ENCODE peak calls at places on chromosomes 5 and 9, in six cellular contexts. H is ovary, U is body of pancreas, D is suprapubic skin, G is spleen, I is prostate gland. S is an unnamed sample.

GRCh38 chr9:77865385-77865784 is 166.2 kb downstream of the GNAQ start:
- DNase-seq in U (no peak), D (no peak), I (no peak), G (no peak), H (no peak), S (no peak)

GRCh38 chr5:96968614-96969013 is 32.7 kb downstream of the LNPEP start:
- DNase-seq in H (no peak), I (no peak), U (no peak), D (no peak), G (no peak), S (no peak)

GRCh38 chr9:87266697-87267096 is 231.0 kb upstream of the DAPK1 start:
- DNase-seq in D (no peak), H (no peak), U (no peak), G (no peak), I (no peak), S (no peak)

GRCh38 chr5:155733935-155734334 is 593.0 kb upstream of the SGCD start:
- DNase-seq in H (no peak), D (no peak), U (no peak), I (no peak), G (no peak), S (no peak)

GRCh38 chr9:110579763-110580255 is 268 bp upstream of the SVEP1 start:
- DNase-seq in H (no peak), U (no peak), I (no peak), G (no peak), D (peak; percentile 87), S (peak; percentile 52)

GRCh38 chr5:81759632-81760005 is 8.7 kb upstream of the SSBP2 start:
- DNase-seq in D (no peak), I (no peak), U (no peak), G (no peak), H (no peak), S (no peak)

GRCh38 chr5:90558344-90559192 is at the start of gene ADGRV1:
- DNase-seq in U (peak; percentile 93), G (peak; percentile 65), H (peak; percentile 23), D (no peak), I (peak; percentile 73), S (peak; percentile 8)

GRCh38 chr9:97958812-97959511 is 21.0 kb upstream of the HEMGN start:
- DNase-seq in D (no peak), G (no peak), U (no peak), I (no peak), H (no peak), S (no peak)

GRCh38 chr9:115225459-115226116 is 107.6 kb upstream of the TNC start:
- DNase-seq in I (no peak), U (no peak), G (no peak), H (no peak), D (no peak), S (no peak)

GRCh38 chr5:14850419-14851066 is 21.0 kb downstream of the ANKH start:
- DNase-seq in H (no peak), D (no peak), U (no peak), I (no peak), G (no peak), S (no peak)

GRCh38 chr5:138967806-138968448 is 92.8 kb upstream of the LRRTM2 start:
- DNase-seq in G (peak; percentile 47), I (peak; percentile 47), U (peak; percentile 79), D (no peak), H (no peak), S (no peak)

GRCh38 chr9:5480919-5481743 is 29.2 kb upstream of the PDCD1LG2 start:
- DNase-seq in D (no peak), U (no peak), I (no peak), G (no peak), H (no peak), S (no peak)

GRCh38 chr9:128886211-128886826 is 4.4 kb downstream of the LRRC8A start:
- DNase-seq in U (no peak), I (no peak), H (no peak), D (no peak), G (no peak), S (no peak)

GRCh38 chr9:2677927-2678889 is 39.1 kb upstream of the KCNV2 start:
- DNase-seq in I (peak; percentile 67), G (no peak), U (no peak), D (no peak), H (no peak), S (no peak)

GRCh38 chr9:79611091-79611614 is 39.4 kb downstream of the TLE4 start:
- DNase-seq in D (no peak), G (no peak), U (no peak), I (no peak), H (no peak), S (no peak)

GRCh38 chr9:131610231-131610761 is 65.0 kb downstream of the PRRT1B start:
- DNase-seq in H (peak; percentile 27), D (no peak), G (no peak), U (no peak), I (no peak), S (no peak)

GRCh38 chr9:112112519-112112918 is 62.6 kb downstream of the SUSD1 start:
- DNase-seq in H (no peak), I (no peak), U (no peak), D (no peak), G (no peak), S (no peak)

GRCh38 chr9:112241491-112241890 is 66.4 kb upstream of the SUSD1 start:
- DNase-seq in U (no peak), G (no peak), H (no peak), I (no peak), D (no peak), S (no peak)

GRCh38 chr5:141681695-141682641 is at the start of gene ARAP3:
- DNase-seq in H (peak; percentile 81), U (peak; percentile 62), I (peak; percentile 63), D (peak; percentile 85), G (peak; percentile 96), S (peak; percentile 56)

GRCh38 chr9:93098236-93098946 is 2.4 kb downstream of the CARD19 start:
- DNase-seq in H (peak; percentile 91), G (peak; percentile 96), I (peak; percentile 82), D (peak; percentile 95), U (peak; percentile 76), S (peak; percentile 72)

GRCh38 chr9:1804128-1804865 is 210.8 kb upstream of the SMARCA2 start:
- DNase-seq in G (no peak), U (no peak), H (no peak), I (no peak), D (no peak), S (no peak)

GRCh38 chr5:59763545-59763944 is 130.0 kb downstream of the PDE4D start:
- DNase-seq in I (no peak), H (no peak), D (no peak), U (no peak), G (no peak), S (no peak)

GRCh38 chr9:120868339-120868675 is 8.7 kb downstream of the PHF19 start:
- DNase-seq in G (no peak), H (no peak), I (no peak), D (no peak), U (no peak), S (no peak)

GRCh38 chr9:132241840-132242620 is 80.2 kb downstream of the NTNG2 start:
- DNase-seq in G (peak; percentile 92), H (peak; percentile 39), D (no peak), U (no peak), I (no peak), S (no peak)

GRCh38 chr5:32810812-32811211 is 99.7 kb downstream of the NPR3 start:
- DNase-seq in I (peak; percentile 8), D (no peak), G (no peak), H (no peak), U (peak; percentile 29), S (peak; percentile 27)

GRCh38 chr9:20558609-20559016 is 63.7 kb downstream of the MLLT3 start:
- DNase-seq in D (no peak), U (no peak), I (no peak), G (no peak), H (no peak), S (no peak)

GRCh38 chr5:57382665-57383064 is 99.9 kb downstream of the ACTBL2 start:
- DNase-seq in H (no peak), I (no peak), G (no peak), U (no peak), D (no peak), S (no peak)

GRCh38 chr9:92641092-92641809 is 28.7 kb downstream of the IPPK start:
- DNase-seq in D (peak; percentile 42), G (peak; percentile 45), U (no peak), I (no peak), H (no peak), S (no peak)

GRCh38 chr5:59042683-59043082 is 459.8 kb downstream of the RAB3C start:
- DNase-seq in U (peak; percentile 21), G (no peak), H (no peak), I (no peak), D (no peak), S (peak; percentile 28)

GRCh38 chr5:134465856-134466240 is 54.2 kb upstream of the CDKN2AIPNL start:
- DNase-seq in I (peak; percentile 87), H (peak; percentile 88), D (peak; percentile 94), G (peak; percentile 94), U (peak; percentile 91), S (peak; percentile 83)
- TF ChIP-seq POLR2A in I (peak; percentile 68), H (peak; percentile 67), D (peak; percentile 75), G (peak; percentile 77), U (peak; percentile 80), S (no peak)

DNA sequence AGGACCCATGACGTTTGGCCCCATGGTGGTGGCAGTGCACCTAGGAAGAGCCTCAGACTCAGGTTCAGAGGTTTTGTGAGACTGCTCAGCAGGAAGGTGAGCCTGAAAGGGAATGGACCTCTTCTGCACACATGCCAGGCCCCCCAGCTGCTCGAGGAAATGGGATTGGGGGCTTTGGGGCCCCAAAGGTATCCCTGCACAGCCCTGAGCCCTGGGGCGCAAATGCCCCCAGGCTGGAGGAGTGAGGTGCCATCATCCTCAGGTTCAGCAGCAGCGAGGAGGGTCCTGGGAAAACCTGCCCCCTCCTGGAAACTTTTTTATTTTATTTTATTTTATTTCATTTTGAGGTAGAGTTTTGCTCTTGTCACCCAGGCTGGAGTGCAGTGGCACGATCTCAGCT is 171.8 kb upstream of the MVB12B start:
- DNase-seq in H (no peak), U (no peak), I (no peak), G (peak; percentile 32), D (no peak), S (no peak)
- H3K27me3 ChIP-seq in H (no peaks in the 10 kb centered on the region), U (no peaks in the 10 kb centered on the region), I (peaks cover 5% of the 10 kb centered on the region), G (peaks cover 5% of the 10 kb centered on the region), D (peaks cover 30% of the 10 kb centered on the region), S (peaks cover 12% of the 10 kb centered on the region)

GRCh38 chr5:75414241-75414640 is 77.2 kb downstream of the HMGCR start:
- DNase-seq in G (no peak), I (no peak), H (no peak), U (no peak), D (no peak), S (no peak)

GRCh38 chr5:75412111-75412990 is 75.3 kb downstream of the HMGCR start:
- DNase-seq in G (no peak), H (no peak), I (no peak), D (no peak), U (no peak), S (no peak)
- TF ChIP-seq CTCF in G (no peak), H (no peak), I (no peak), D (no peak), U (no peak), S (no peak)

GRCh38 chr9:124415102-124415851 is at the start of gene PSMB7:
- DNase-seq in G (peak; percentile 98), U (peak; percentile 98), H (peak; percentile 94), I (peak; percentile 93), D (peak; percentile 98), S (peak; percentile 91)
- TF ChIP-seq POLR2A in G (peak; percentile 14), U (peak; percentile 69), H (peak; percentile 23), I (no peak), D (peak; percentile 57), S (no peak)

DNA sequence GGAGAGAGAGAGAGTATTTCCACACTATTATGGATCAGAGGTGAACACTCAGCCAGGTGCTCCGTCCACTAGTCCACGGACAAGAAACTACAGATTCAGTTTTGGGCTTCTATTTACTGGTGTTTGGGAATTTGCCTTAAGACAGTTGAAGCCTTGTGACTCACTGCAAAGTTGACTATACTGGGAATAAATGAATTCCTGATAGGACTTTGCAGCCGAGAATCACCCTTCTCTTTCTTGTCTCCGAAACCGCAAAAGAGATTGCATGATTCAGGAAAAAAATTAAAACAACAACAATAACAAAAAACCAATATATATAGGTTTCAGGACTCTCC is 701 bp downstream of the TMEM171 start:
- DNase-seq in D (no peak), H (no peak), G (no peak), I (no peak), U (no peak), S (no peak)
- H3K27me3 ChIP-seq in D (peaks cover 17% of the 10 kb centered on the region), H (no peaks in the 10 kb centered on the region), G (peaks cover 51% of the 10 kb centered on the region), I (no peaks in the 10 kb centered on the region), U (no peaks in the 10 kb centered on the region), S (no peaks in the 10 kb centered on the region)